ENCODE peak calls at places on chromosomes 12 and 14, in four cellular contexts. Q is prostate gland, N is suprapubic skin, D is lower lobe of right lung. U is an unnamed sample.

GRCh38 chr12:67323007-67323406 is 53.8 kb downstream of the CAND1 start:
- DNase-seq in Q (no peak), N (no peak), D (no peak), U (no peak)

GRCh38 chr12:3085341-3086125 is 8.4 kb downstream of the TSPAN9 start:
- DNase-seq in Q (no peak), N (no peak), D (no peak), U (peak)

GRCh38 chr12:8828514-8829127 is 6.2 kb downstream of the A2ML1 start:
- DNase-seq in Q (no peak), N (no peak), D (no peak), U (no peak)

GRCh38 chr14:88437659-88438058 is 52.2 kb downstream of the SPATA7 start:
- DNase-seq in Q (no peak), N (no peak), D (no peak), U (no peak)

GRCh38 chr12:20368653-20369163 is 371 bp downstream of the PDE3A start:
- DNase-seq in Q (no peak), N (peak), D (no peak), U (peak)

GRCh38 chr14:60315591-60315990 is 66.6 kb downstream of the PPM1A start:
- DNase-seq in Q (no peak), N (no peak), D (no peak), U (no peak)

GRCh38 chr12:75478395-75478794 is 2.2 kb upstream of the GLIPR1 start:
- DNase-seq in Q (no peak), N (no peak), D (no peak), U (no peak)

GRCh38 chr12:30000401-30000800 is 216.7 kb upstream of the TMTC1 start:
- DNase-seq in Q (no peak), N (no peak), D (no peak), U (no peak)

GRCh38 chr14:68377459-68377858 is 415.4 kb downstream of the ZFP36L1 start:
- DNase-seq in Q (no peak), N (peak), D (peak), U (peak)

GRCh38 chr12:50401383-50402155 is 884 bp downstream of the LARP4 start:
- DNase-seq in Q (peak), N (no peak), D (no peak), U (peak)

GRCh38 chr14:77007975-77008421 is 20.5 kb downstream of the IRF2BPL start:
- DNase-seq in Q (peak), N (no peak), D (peak), U (peak)

GRCh38 chr12:71426648-71427047 is 12.9 kb upstream of the LGR5 start:
- DNase-seq in Q (no peak), N (no peak), D (no peak), U (no peak)

GRCh38 chr12:10718279-10718821 is 4.8 kb downstream of the YBX3 start:
- DNase-seq in Q (peak), N (no peak), D (no peak), U (no peak)
- H3K4me3 ChIP-seq in Q (peak), N (peak), D (no peak), U (no peak)

GRCh38 chr14:64760146-64760755 is 56.0 kb downstream of the PLEKHG3 start:
- DNase-seq in Q (no peak), N (no peak), D (peak), U (peak)

GRCh38 chr14:64763089-64763782 is 59.0 kb downstream of the PLEKHG3 start:
- DNase-seq in Q (no peak), N (no peak), D (peak), U (no peak)

GRCh38 chr14:64762044-64763034 is 58.1 kb downstream of the PLEKHG3 start:
- DNase-seq in Q (peak), N (no peak), D (peak), U (no peak)

GRCh38 chr14:64760916-64761315 is 56.7 kb downstream of the PLEKHG3 start:
- DNase-seq in Q (no peak), N (no peak), D (peak), U (no peak)

GRCh38 chr14:64761441-64762043 is 57.3 kb downstream of the PLEKHG3 start:
- DNase-seq in Q (no peak), N (no peak), D (peak), U (no peak)
- TF ChIP-seq CTCF in Q (peak), N (no peak), D (no peak), U (no peak)

DNA sequence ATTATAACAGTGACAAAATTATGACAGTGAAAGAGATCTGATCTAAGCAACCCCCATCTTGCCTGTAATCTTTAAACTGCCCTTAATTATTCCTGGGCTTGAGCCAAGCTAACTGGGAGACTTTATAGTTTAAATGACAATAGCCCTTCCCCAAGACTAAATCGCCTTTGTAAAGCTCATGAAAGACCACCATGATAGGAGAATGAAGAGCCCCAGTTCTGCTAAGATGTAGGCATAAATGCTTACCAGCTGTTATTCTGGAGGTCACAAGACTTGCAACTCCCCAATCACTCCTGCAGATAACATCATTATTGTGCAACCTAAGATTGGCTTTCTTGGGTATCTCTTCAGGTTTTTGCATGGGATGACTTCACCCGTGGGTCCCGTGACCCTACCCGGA is 599.7 kb downstream of the KCNH5 start:
- DNase-seq in Q (no peak), N (no peak), D (no peak), U (no peak)
- H3K4me3 ChIP-seq in Q (no peak), N (no peak), D (no peak), U (no peak)

GRCh38 chr12:97151481-97151880 is 244.4 kb downstream of the NEDD1 start:
- DNase-seq in Q (no peak), N (no peak), D (no peak), U (no peak)

GRCh38 chr12:97148941-97149559 is 242.0 kb downstream of the NEDD1 start:
- DNase-seq in Q (peak), N (no peak), D (peak), U (peak)
- TF ChIP-seq CTCF in Q (peak), N (peak), D (peak), U (peak)

GRCh38 chr12:32155911-32156585 is 49.4 kb downstream of the BICD1 start:
- DNase-seq in Q (no peak), N (no peak), D (no peak), U (no peak)

GRCh38 chr12:32159925-32160324 is 53.3 kb downstream of the BICD1 start:
- DNase-seq in Q (no peak), N (no peak), D (no peak), U (no peak)

GRCh38 chr12:32161040-32161439 is 54.4 kb downstream of the BICD1 start:
- DNase-seq in Q (no peak), N (no peak), D (no peak), U (no peak)

GRCh38 chr12:32158525-32158924 is 51.9 kb downstream of the BICD1 start:
- DNase-seq in Q (no peak), N (no peak), D (no peak), U (no peak)

DNA sequence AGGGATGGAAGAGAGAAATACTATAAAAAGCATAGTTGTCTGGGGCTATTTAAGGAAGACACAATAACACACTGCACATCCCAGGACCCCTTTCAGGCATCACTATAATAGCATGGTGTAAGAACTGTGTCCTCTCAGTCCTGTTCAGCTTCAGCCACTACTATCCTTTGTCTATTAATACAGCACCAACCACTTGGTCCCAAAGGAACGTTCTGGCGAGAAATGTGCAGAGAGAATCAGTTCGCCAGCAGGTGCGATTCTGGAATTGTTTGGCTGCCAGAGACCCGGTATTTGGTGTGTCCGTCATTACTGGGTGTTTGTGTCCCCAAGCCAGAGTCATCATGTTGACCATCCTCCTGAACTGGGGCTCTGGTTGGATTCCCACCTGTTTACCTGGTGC is 52.7 kb downstream of the BICD1 start:
- DNase-seq in Q (no peak), N (no peak), D (no peak), U (no peak)
- H3K4me3 ChIP-seq in Q (no peak), N (no peak), D (no peak), U (no peak)

DNA sequence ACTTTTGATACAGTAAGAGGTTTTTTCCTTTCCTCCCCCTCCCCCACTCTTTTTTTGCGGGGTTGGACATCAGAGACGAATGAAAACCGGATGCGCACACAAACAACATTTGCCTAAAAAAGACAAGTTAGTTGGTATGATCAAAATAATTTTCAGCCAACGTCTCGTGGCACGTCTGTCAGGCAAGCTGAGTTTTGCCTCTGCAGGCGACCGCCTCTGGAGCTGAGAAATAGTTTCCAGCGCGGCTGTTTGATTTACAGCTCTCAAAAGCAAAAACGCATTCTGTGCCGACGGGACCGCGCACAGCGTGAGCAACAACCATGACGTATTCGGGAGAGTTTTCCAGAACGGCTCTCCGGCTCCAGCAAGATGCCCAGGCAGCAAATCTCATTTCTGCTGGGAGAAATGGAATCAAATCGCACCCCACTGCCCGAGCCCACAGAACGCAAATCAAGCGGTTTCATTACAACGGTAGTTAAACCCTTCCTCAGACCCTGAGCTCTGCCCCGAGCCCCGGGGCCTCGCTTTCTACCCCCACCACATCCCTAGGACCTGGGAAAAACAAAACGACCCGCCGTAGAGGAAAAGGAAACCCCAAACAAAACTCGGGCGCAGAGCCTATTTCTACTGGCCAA is 14.2 kb upstream of the CALM1 start:
- DNase-seq in Q (peak), N (peak), D (peak), U (peak)
- TF ChIP-seq CTCF in Q (no peak), N (no peak), D (no peak), U (no peak)

GRCh38 chr14:105415481-105416428 is 3.9 kb upstream of the MTA1 start:
- DNase-seq in Q (no peak), N (no peak), D (no peak), U (no peak)
- H3K4me3 ChIP-seq in Q (peak), N (peak), D (peak), U (peak)

GRCh38 chr12:124764451-124764850 is 99.2 kb downstream of the SCARB1 start:
- DNase-seq in Q (no peak), N (no peak), D (no peak), U (peak)
- TF ChIP-seq CTCF in Q (peak), N (peak), D (peak), U (peak)

U was measured in Caco-2.